ENCODE peak calls at places on chromosome 10, in eight cellular contexts. J is ovary, W is HCT116, O is IMR-90, T is gastrocnemius medialis, U is suprapubic skin, A is stomach, Y is H1. C is an unnamed sample. For H3K4me1, the result is how much of the 10 kb centered on the place peaks cover.

GRCh38 chr10:110903280-110904278 is 15.4 kb downstream of the BBIP1 start:
- DNase-seq in J (no peak), W (no peak), O (peak), T (no peak), U (no peak), A (no peak), Y (no peak), C (no peak)

GRCh38 chr10:93701903-93702277 is 502 bp downstream of the FRA10AC1 start:
- DNase-seq in J (peak), W (no peak), O (peak), T (no peak), U (no peak), A (no peak), Y (no peak), C (peak)

GRCh38 chr10:129952771-129953489 is 11.1 kb downstream of the EBF3 start:
- DNase-seq in J (no peak), W (no peak), O (peak), T (no peak), U (peak), A (no peak), Y (no peak), C (no peak)

GRCh38 chr10:107611101-107611500 is 446.6 kb upstream of the SORCS1 start:
- DNase-seq in J (no peak), W (no peak), O (no peak), T (no peak), U (no peak), A (no peak), Y (no peak), C (no peak)

GRCh38 chr10:51224610-51225230 is 150.4 kb downstream of the PRKG1 start:
- DNase-seq in J (no peak), W (no peak), O (peak), T (no peak), U (no peak), A (no peak), Y (no peak), C (no peak)

GRCh38 chr10:129627442-129627841 is 160.4 kb downstream of the MGMT start:
- DNase-seq in J (no peak), W (no peak), O (peak), T (no peak), U (no peak), A (no peak), Y (no peak), C (no peak)

GRCh38 chr10:124740374-124741280 is 3.6 kb downstream of the FAM53B start:
- DNase-seq in J (peak), W (no peak), O (peak), T (peak), U (no peak), A (no peak), Y (no peak), C (peak)

GRCh38 chr10:71747808-71748523 is 25.4 kb downstream of the VSIR start:
- DNase-seq in J (no peak), W (no peak), O (no peak), T (no peak), U (no peak), A (no peak), Y (no peak), C (no peak)

GRCh38 chr10:63393050-63393449 is 72.7 kb downstream of the JMJD1C start:
- DNase-seq in J (no peak), W (no peak), O (no peak), T (no peak), U (no peak), A (no peak), Y (no peak), C (no peak)

GRCh38 chr10:113493943-113494342 is 58.9 kb upstream of the HABP2 start:
- DNase-seq in J (no peak), W (no peak), O (no peak), T (no peak), U (no peak), A (no peak), Y (no peak), C (no peak)

GRCh38 chr10:97708976-97709745 is 4.4 kb upstream of the MARVELD1 start:
- DNase-seq in J (peak), W (no peak), O (peak), T (no peak), U (no peak), A (peak), Y (peak), C (peak)

GRCh38 chr10:17023386-17024298 is 106.0 kb downstream of the CUBN start:
- DNase-seq in J (peak), W (peak), O (peak), T (no peak), U (no peak), A (peak), Y (no peak), C (peak)

GRCh38 chr10:128274938-128275337 is 148.7 kb upstream of the MKI67 start:
- DNase-seq in J (no peak), W (no peak), O (no peak), T (peak), U (no peak), A (no peak), Y (no peak), C (no peak)

GRCh38 chr10:33336606-33337334 is 2.3 kb upstream of the NRP1 start:
- DNase-seq in J (peak), W (no peak), O (no peak), T (no peak), U (no peak), A (no peak), Y (peak), C (peak)

GRCh38 chr10:100620087-100620835 is 84.5 kb downstream of the HIF1AN start:
- DNase-seq in J (no peak), W (no peak), O (no peak), T (no peak), U (no peak), A (no peak), Y (no peak), C (no peak)

GRCh38 chr10:26540601-26541000 is 102.5 kb downstream of the APBB1IP start:
- DNase-seq in J (no peak), W (no peak), O (no peak), T (no peak), U (no peak), A (no peak), Y (no peak), C (no peak)

GRCh38 chr10:71460615-71461014 is 63.9 kb downstream of the CDH23 start:
- DNase-seq in J (no peak), W (no peak), O (no peak), T (no peak), U (no peak), A (no peak), Y (no peak), C (no peak)

DNA sequence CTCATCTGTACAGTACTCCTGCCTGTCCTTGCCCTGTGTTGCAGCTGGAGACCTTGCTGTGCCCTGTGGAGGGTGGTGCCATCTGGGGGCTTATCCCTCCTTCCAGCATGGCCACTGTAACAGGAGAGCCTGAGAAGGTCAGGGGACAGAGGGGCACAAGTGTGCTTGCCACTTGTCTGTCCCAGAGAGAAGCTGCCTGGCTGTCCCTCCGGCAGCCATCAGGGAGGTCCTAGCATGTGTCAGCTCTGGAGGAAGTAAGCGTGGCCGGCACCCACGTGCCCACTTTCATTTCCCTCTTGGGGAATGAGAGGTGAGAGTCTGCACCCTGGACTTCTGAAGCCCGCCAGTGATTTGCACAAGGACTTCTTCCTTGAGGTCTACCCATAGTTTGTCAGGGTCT is 97.0 kb upstream of the PPIF start:
- DNase-seq in J (no peak), W (no peak), O (no peak), T (no peak), U (no peak), A (peak), Y (no peak), C (peak)
- H3K4me1 ChIP-seq in J (under half), W (under half), O (under half), T (half or more), U (half or more), A (under half), Y (under half), C (half or more)

GRCh38 chr10:538895-539294 is 150.6 kb downstream of the DIP2C start:
- DNase-seq in J (no peak), W (no peak), O (peak), T (no peak), U (no peak), A (no peak), Y (no peak), C (no peak)
- H3K4me3 ChIP-seq in J (no peak), W (no peak), O (no peak), T (no peak), U (no peak), A (no peak), Y (no peak), C (no peak)

GRCh38 chr10:46282460-46283216 is 4.2 kb upstream of the ANTXRL start:
- DNase-seq in J (peak), W (peak), O (peak), T (peak), U (peak), A (peak), Y (peak), C (peak)
- TF ChIP-seq POLR2A in J (no peak), W (no peak), O (no peak), T (peak), U (no peak), A (no peak), Y (no peak), C (peak)

GRCh38 chr10:132232981-132233380 is 46.2 kb downstream of the DPYSL4 start:
- DNase-seq in J (no peak), W (no peak), O (no peak), T (no peak), U (no peak), A (no peak), Y (no peak), C (no peak)
- H3K4me1 ChIP-seq in J (under half), W (under half), O (under half), T (under half), U (under half), A (under half), Y (under half), C (under half)

DNA sequence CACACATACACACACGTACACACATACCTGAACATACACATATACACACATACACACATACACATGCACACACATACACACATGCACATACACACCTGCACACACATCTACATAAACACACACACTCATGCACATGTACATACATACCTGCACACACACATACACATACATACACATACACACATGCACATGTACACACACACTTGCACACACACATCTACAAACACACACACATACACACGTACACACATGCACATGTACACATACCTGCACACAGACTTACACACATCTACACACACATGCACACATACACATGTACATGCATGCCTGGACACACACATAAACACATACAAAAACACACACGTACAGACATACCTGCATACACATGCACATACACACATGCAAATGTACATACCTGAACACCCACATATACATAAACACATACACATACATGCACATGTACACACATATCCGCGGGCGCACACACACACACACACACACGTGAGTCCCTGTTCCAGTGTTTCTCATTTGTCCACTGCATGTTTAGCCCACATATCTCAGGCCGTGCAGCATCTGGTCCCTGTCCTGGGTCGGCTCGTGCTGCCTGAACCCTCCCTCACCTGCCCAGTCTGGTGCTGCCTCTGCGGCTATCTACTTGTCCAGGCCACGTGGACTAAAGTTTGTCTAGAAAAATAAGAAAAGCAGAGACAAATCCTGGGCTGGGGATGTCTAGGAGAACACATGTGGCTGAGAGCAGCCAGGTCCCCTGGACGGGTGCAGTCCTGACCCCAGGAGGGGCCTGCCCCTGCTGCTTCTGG is 238.7 kb downstream of the TCERG1L start:
- DNase-seq in J (no peak), W (no peak), O (no peak), T (no peak), U (peak), A (no peak), Y (no peak), C (no peak)
- H3K4me3 ChIP-seq in J (no peak), W (no peak), O (no peak), T (no peak), U (no peak), A (no peak), Y (no peak), C (no peak)

DNA sequence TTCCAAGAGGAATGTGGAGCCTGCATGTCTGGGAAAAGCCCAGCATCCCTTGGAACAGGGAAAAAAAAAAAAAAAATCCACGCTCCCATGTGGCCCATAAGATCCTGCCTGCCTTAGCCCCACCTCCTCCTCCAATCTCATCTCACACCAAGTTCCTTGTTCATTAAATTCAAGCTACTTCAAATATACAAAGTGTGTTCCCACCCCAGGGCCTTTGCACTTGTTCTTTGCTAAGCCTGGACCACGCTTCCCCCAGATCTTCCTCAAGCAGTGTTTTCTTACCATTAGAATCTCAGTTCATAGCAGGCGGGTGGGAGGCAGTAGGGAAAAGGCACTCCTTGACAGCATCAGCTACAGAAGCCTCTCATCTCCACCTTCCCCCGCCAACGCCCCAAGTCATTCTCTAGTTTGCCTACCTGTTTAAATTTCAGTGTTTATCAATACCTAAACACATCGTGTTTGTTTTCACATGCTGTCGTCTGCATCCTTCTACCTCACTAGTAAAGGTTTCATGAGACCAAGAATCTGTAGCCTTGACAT is 262.8 kb downstream of the FGFR2 start:
- DNase-seq in J (no peak), W (no peak), O (no peak), T (no peak), U (no peak), A (no peak), Y (no peak), C (no peak)
- TF ChIP-seq POLR2A in J (no peak), W (no peak), O (no peak), T (no peak), U (no peak), A (no peak), Y (no peak), C (no peak)

GRCh38 chr10:13684252-13684791 is 97.6 kb downstream of the PRPF18 start:
- DNase-seq in J (peak), W (no peak), O (peak), T (no peak), U (no peak), A (peak), Y (no peak), C (peak)
- H3K4me1 ChIP-seq in J (under half), W (under half), O (under half), T (under half), U (under half), A (under half), Y (under half), C (under half)

DNA sequence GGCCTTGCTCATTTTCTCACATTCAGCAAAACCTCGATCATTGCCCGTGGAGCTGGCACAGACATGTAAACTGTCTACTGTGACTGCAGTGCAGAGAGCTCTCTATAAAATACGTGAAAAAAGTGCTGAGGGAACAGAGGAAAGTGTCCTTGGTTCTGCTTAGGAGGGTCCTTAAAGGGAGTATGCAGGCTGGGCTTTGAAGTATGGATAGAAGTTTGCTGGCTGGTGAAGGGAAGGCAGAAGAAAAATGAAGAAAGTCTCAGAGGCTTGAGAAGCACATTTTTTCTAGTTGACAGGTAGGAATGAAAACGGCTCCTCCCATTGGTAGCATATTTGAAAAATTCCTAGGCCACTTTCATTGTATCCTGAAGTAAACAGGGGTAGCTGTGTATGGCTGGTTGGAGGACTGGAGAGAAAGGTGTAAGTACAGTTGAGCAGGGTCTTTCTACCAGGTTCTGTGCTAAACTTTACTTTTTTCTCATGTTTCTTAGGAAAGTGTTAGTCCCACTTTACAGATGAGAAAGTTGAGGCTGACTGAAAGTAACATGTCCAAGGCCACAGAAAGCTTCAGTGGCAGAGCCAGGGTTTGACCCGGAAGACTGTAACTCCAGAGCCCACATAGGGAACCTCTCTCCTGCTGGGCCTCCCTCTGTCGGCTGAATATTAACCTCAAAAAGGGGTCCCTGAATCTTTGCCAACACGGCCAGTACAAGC is 63.0 kb upstream of the PPIF start:
- DNase-seq in J (no peak), W (no peak), O (no peak), T (no peak), U (no peak), A (no peak), Y (no peak), C (no peak)
- H3K4me3 ChIP-seq in J (no peak), W (no peak), O (no peak), T (no peak), U (no peak), A (no peak), Y (no peak), C (no peak)

GRCh38 chr10:86698207-86698940 is 30.1 kb downstream of the LDB3 start:
- DNase-seq in J (no peak), W (no peak), O (no peak), T (no peak), U (no peak), A (no peak), Y (no peak), C (no peak)
- TF ChIP-seq POLR2A in J (no peak), W (no peak), O (no peak), T (no peak), U (no peak), A (no peak), Y (no peak), C (no peak)